ENCODE peak calls at places on chromosome 2, in eight cellular contexts. A is iPS-NIHi11; O is GM12865; Q is CD8-positive, alpha-beta memory T cell; X is PC-3; V is body of pancreas; U is osteocyte; W is foreskin fibroblast. N is an unnamed sample.

GRCh38 chr2:67322361-67323001 is 74.7 kb upstream of the ETAA1 start:
- DNase-seq in U (no peak), O (peak), X (peak), A (peak), V (peak), Q (no peak), W (peak), N (peak)

GRCh38 chr2:188570365-188570764 is 278.7 kb downstream of the GULP1 start:
- DNase-seq in V (no peak), U (no peak), Q (no peak), O (no peak), X (no peak), A (no peak), W (no peak), N (no peak)

GRCh38 chr2:54122939-54123338 is 7.5 kb downstream of the ACYP2 start:
- DNase-seq in V (no peak), U (no peak), Q (no peak), W (peak), X (peak), O (no peak), A (no peak), N (no peak)

GRCh38 chr2:146527166-146527565 is 1317.7 kb upstream of the ACVR2A start:
- DNase-seq in V (no peak), O (no peak), U (no peak), A (no peak), Q (no peak), W (no peak), X (no peak), N (no peak)

GRCh38 chr2:60512063-60512622 is 41.3 kb downstream of the BCL11A start:
- DNase-seq in W (no peak), X (no peak), U (peak), A (no peak), Q (no peak), V (no peak), O (peak), N (no peak)

GRCh38 chr2:3610415-3610814 is 15.5 kb downstream of the COLEC11 start:
- DNase-seq in O (no peak), X (no peak), A (no peak), U (peak), V (peak), W (no peak), Q (no peak), N (no peak)

GRCh38 chr2:199983534-199983933 is 28.2 kb downstream of the MAIP1 start:
- DNase-seq in Q (no peak), O (no peak), U (no peak), W (no peak), V (no peak), A (no peak), X (no peak), N (no peak)

GRCh38 chr2:54468643-54469042 is 12.5 kb downstream of the SPTBN1 start:
- DNase-seq in X (no peak), W (peak), A (no peak), V (no peak), Q (no peak), O (no peak), U (no peak), N (no peak)

GRCh38 chr2:220090050-220090449 is 462.6 kb downstream of the SLC4A3 start:
- DNase-seq in U (peak), A (no peak), W (peak), V (no peak), X (peak), Q (no peak), O (no peak), N (no peak)

GRCh38 chr2:38740851-38741541 is 10.2 kb downstream of the SRSF7 start:
- DNase-seq in X (peak), O (no peak), A (peak), V (no peak), W (peak), Q (no peak), U (no peak), N (peak)

GRCh38 chr2:231579560-231579959 is 13.1 kb upstream of the TEX44 start:
- DNase-seq in U (no peak), Q (no peak), X (no peak), A (no peak), W (no peak), O (no peak), V (no peak), N (no peak)

GRCh38 chr2:25324905-25325592 is 16.7 kb downstream of the DNMT3A start:
- DNase-seq in W (peak), V (no peak), O (no peak), U (no peak), Q (no peak), X (no peak), A (no peak), N (no peak)

GRCh38 chr2:204249437-204249836 is 295.8 kb upstream of the PARD3B start:
- DNase-seq in V (no peak), A (no peak), Q (no peak), X (no peak), U (no peak), O (no peak), W (no peak), N (no peak)

GRCh38 chr2:65390134-65390533 is 42.3 kb downstream of the SPRED2 start:
- DNase-seq in U (no peak), A (no peak), O (peak), W (no peak), X (no peak), V (no peak), Q (no peak), N (peak)

GRCh38 chr2:66897181-66897580 is 462.3 kb downstream of the MEIS1 start:
- DNase-seq in O (no peak), W (peak), A (no peak), V (no peak), U (no peak), X (peak), Q (no peak), N (no peak)

GRCh38 chr2:19256239-19256638 is 102.2 kb downstream of the OSR1 start:
- DNase-seq in W (peak), V (no peak), O (no peak), A (no peak), X (peak), U (no peak), Q (no peak), N (peak)

GRCh38 chr2:199603748-199604291 is 146.1 kb upstream of the SATB2 start:
- DNase-seq in U (no peak), W (no peak), O (no peak), X (no peak), A (peak), V (no peak), Q (no peak), N (no peak)

GRCh38 chr2:240792658-240793312 is 27.2 kb downstream of the KIF1A start:
- DNase-seq in O (no peak), V (no peak), A (no peak), X (no peak), W (no peak), Q (no peak), U (no peak), N (no peak)

GRCh38 chr2:15941970-15942710 is 1.8 kb downstream of the MYCN start:
- DNase-seq in U (no peak), V (no peak), O (no peak), Q (no peak), X (no peak), W (no peak), A (no peak), N (no peak)

GRCh38 chr2:219071189-219071816 is 10.6 kb upstream of the IHH start:
- DNase-seq in X (peak), W (no peak), Q (no peak), A (no peak), O (no peak), U (no peak), V (no peak), N (peak)

GRCh38 chr2:46365913-46366674 is 68.9 kb downstream of the EPAS1 start:
- DNase-seq in O (no peak), X (peak), A (peak), U (no peak), V (no peak), W (no peak), Q (no peak), N (no peak)

GRCh38 chr2:228447266-228447915 is 265.9 kb upstream of the SPHKAP start:
- DNase-seq in W (no peak), O (no peak), A (no peak), Q (no peak), X (peak), U (no peak), V (no peak), N (no peak)

GRCh38 chr2:73701968-73702665 is 35.0 kb downstream of the TPRKB start:
- DNase-seq in U (peak), Q (no peak), O (no peak), X (no peak), W (no peak), A (no peak), V (peak), N (peak)

GRCh38 chr2:74768401-74768914 is 65.5 kb upstream of the HK2 start:
- DNase-seq in A (no peak), V (no peak), O (no peak), Q (no peak), U (peak), W (no peak), X (no peak), N (no peak)

N was measured in small intestine.